ENCODE peak calls at places on chromosome 18, in nine cellular contexts. X is iPS DF 6.9, M is mesendoderm, S is pancreas, V is brain microvascular endothelial cell, A is neural progenitor cell, O is HAP-1, U is GM06990, F is endothelial cell of umbilical vein. R is an unnamed sample. For H3K27me3, the result is how much of the 10 kb centered on the place peaks cover.

GRCh38 chr18:10418836-10419235 is 35.6 kb upstream of the APCDD1 start:
- DNase-seq in V (no peak), S (no peak), O (no peak), F (no peak), A (no peak), X (no peak), U (no peak), M (no peak), R (no peak)

GRCh38 chr18:73461780-73462059 is 593.9 kb upstream of the NETO1 start:
- DNase-seq in F (no peak), U (no peak), X (no peak), O (no peak), M (no peak), S (no peak), A (no peak), V (peak), R (no peak)

GRCh38 chr18:50079571-50080295 is 115.2 kb downstream of the MYO5B start:
- DNase-seq in S (peak), U (no peak), M (no peak), O (no peak), V (no peak), X (no peak), F (no peak), A (no peak), R (no peak)

GRCh38 chr18:51110073-51110797 is 80.2 kb downstream of the SMAD4 start:
- DNase-seq in F (peak), M (peak), A (peak), S (peak), X (peak), V (peak), O (peak), U (peak), R (peak)

GRCh38 chr18:58635891-58636290 is 7.0 kb upstream of the ALPK2 start:
- DNase-seq in V (peak), A (no peak), M (no peak), S (no peak), U (no peak), X (no peak), F (peak), O (no peak), R (no peak)

GRCh38 chr18:76354348-76354747 is 140.7 kb downstream of the ZNF516 start:
- DNase-seq in O (no peak), X (no peak), F (peak), S (no peak), V (no peak), U (no peak), M (no peak), A (no peak), R (no peak)

GRCh38 chr18:44969214-44969842 is 288.6 kb downstream of the SETBP1 start:
- DNase-seq in S (no peak), V (no peak), F (no peak), X (no peak), O (no peak), A (no peak), M (no peak), U (no peak), R (no peak)

GRCh38 chr18:43847164-43848091 is 570.1 kb upstream of the SYT4 start:
- DNase-seq in F (peak), M (no peak), V (peak), O (no peak), X (no peak), U (no peak), A (peak), S (no peak), R (no peak)

GRCh38 chr18:26307161-26307773 is 81.0 kb downstream of the TAF4B start:
- DNase-seq in O (peak), F (peak), A (peak), V (peak), X (no peak), S (no peak), M (peak), U (peak), R (peak)

GRCh38 chr18:31648966-31649429 is 35.4 kb downstream of the B4GALT6 start:
- DNase-seq in O (peak), A (no peak), U (peak), M (peak), V (peak), X (no peak), S (no peak), F (peak), R (no peak)

GRCh38 chr18:32624182-32624723 is 148.6 kb downstream of the KLHL14 start:
- DNase-seq in X (no peak), M (no peak), V (no peak), S (no peak), F (no peak), O (no peak), U (no peak), A (no peak), R (no peak)

GRCh38 chr18:74248189-74248975 is 43.4 kb downstream of the CYB5A start:
- DNase-seq in U (peak), M (no peak), V (no peak), F (no peak), X (no peak), S (no peak), A (no peak), O (no peak), R (no peak)

GRCh38 chr18:60966876-60967275 is 366.4 kb upstream of the CDH20 start:
- DNase-seq in O (no peak), S (no peak), X (no peak), V (no peak), F (peak), M (no peak), U (no peak), A (no peak), R (no peak)

GRCh38 chr18:24009651-24010333 is 4.8 kb upstream of the TTC39C start:
- DNase-seq in V (no peak), X (no peak), U (peak), M (no peak), F (no peak), A (no peak), S (no peak), O (no peak), R (no peak)

GRCh38 chr18:62767321-62767720 is 52.0 kb downstream of the PHLPP1 start:
- DNase-seq in M (no peak), S (no peak), F (no peak), X (no peak), O (no peak), V (peak), U (no peak), A (no peak), R (no peak)

GRCh38 chr18:56926740-56927139 is 220.1 kb upstream of the BOD1L2 start:
- DNase-seq in M (no peak), A (no peak), U (no peak), S (no peak), O (no peak), X (no peak), F (no peak), V (no peak), R (no peak)

GRCh38 chr18:59096098-59096779 is 43.4 kb upstream of the SEC11C start:
- DNase-seq in V (no peak), F (no peak), U (no peak), S (peak), A (peak), X (no peak), M (peak), O (no peak), R (peak)

GRCh38 chr18:13366541-13366940 is 148.0 kb downstream of the LDLRAD4 start:
- DNase-seq in V (no peak), F (no peak), M (no peak), U (no peak), X (no peak), A (no peak), S (no peak), O (no peak), R (peak)

GRCh38 chr18:26421503-26421902 is 126.8 kb downstream of the KCTD1 start:
- DNase-seq in X (no peak), M (no peak), F (no peak), O (no peak), V (no peak), A (no peak), S (no peak), U (no peak), R (no peak)

DNA sequence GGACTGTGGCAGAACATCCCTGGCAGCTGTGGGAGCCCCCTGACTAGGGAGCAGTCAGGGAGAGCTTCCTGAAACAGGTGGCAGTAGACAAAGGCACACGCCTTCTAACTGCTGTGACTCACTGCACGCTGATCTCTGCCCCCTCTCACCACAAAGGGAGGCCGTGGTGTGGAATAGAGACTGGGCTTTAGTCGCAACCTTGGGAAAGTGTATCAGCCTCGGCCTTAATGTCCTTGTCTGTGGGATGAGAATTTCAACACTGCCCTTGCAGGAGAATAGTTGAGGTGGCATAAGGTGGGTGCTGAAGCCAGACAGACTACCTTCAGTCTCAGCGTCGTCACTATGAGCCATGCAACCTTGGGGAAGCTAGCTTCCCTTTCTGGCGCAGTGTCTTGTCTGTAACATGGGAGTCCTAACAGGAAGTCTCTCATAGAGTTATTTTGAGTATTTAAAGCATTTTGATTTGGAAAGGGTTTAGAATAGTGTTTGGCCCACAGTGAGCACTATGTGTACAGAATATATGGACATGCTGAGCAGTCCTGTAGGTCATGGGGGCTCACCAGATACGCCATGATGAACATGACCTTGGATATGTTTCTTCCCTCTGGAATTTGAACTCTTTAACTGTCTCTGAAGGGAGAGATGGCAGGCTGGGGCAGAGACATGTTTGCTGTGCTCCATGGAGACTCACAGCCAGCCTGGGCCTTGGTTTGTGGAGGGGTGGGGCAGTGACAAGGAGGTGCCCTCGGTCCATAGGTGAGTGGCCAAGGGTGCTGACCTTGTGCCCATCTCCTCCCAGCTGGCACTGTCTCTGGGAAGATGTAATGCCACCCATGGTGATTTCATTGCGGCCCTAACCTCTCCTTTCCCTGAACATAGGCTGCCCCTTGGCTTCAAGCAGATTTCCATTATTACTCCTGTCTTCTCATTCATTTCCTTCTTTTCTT is 29.5 kb upstream of the SMAD7 start:
- DNase-seq in O (no peak), F (no peak), X (no peak), A (no peak), S (no peak), V (peak), M (no peak), U (no peak), R (peak)
- H3K27me3 ChIP-seq in O (under half), F (under half), X (under half), A (under half), S (under half), V (under half), M (under half), U (under half), R (under half)

GRCh38 chr18:78974115-78974740 is 5.4 kb upstream of the SALL3 start:
- DNase-seq in F (no peak), O (no peak), S (no peak), M (peak), A (peak), U (no peak), X (no peak), V (no peak), R (peak)

GRCh38 chr18:78971511-78972245 is 7.9 kb upstream of the SALL3 start:
- DNase-seq in V (no peak), U (no peak), F (no peak), S (no peak), O (no peak), X (no peak), M (no peak), A (no peak), R (no peak)

GRCh38 chr18:78973357-78974083 is 6.1 kb upstream of the SALL3 start:
- DNase-seq in F (no peak), U (no peak), A (peak), X (no peak), M (no peak), O (no peak), S (no peak), V (no peak), R (peak)

GRCh38 chr18:78972385-78972918 is 7.2 kb upstream of the SALL3 start:
- DNase-seq in A (no peak), V (no peak), M (no peak), O (no peak), U (no peak), F (no peak), S (no peak), X (no peak), R (peak)

DNA sequence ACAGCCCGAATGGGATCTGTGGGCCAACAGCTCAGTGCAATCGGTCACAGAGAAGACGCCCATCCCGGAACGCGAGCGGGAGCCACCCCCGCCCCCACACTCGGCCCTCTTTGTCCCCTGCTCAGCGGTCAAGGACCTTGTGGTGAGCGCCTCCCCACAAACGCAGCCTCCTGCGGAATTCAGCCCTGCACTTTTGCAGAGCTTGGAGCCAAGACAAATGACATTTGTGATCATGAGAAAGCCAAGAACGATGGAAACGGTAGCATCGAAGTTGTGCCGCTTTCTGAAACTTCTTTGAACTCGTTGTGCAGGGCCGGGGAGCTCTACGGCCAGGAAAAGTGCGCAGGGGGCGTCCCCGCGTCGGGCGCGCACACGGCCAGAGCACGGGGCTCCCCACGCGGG is 6.7 kb upstream of the SALL3 start:
- DNase-seq in S (no peak), X (no peak), V (no peak), F (no peak), A (peak), M (no peak), O (no peak), U (no peak), R (peak)
- H3K27me3 ChIP-seq in S (under half), X (half or more), V (half or more), F (half or more), A (half or more), M (under half), O (under half), U (under half), R (half or more)

DNA sequence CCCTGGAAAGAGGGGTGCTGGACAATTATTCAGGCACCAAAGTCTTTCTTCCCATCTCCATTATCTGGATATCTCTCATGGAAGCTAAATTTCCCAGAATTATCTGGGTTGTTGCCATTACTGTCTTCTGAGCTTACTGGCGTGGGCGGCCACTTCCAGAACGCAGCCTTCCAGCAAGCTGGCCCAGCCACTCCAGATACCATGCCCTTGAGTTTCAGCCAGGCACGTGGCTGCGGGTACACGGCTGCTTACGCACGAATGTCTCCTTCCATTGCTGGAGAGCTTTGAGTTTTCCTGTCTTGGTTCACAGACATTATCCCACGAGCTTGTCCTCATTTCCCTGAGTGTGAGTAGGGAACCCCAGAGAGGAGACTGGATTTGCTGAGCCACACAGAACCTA is 32.7 kb downstream of the CELF4 start:
- DNase-seq in F (no peak), A (no peak), U (no peak), O (no peak), V (no peak), M (no peak), X (no peak), S (no peak), R (no peak)
- H3K27me3 ChIP-seq in F (under half), A (under half), U (under half), O (under half), V (under half), M (under half), X (under half), S (under half), R (under half)

GRCh38 chr18:34977787-34978532 is 63.3 kb upstream of the MAPRE2 start:
- DNase-seq in U (peak), M (peak), S (peak), A (peak), O (peak), V (peak), F (peak), X (no peak), R (peak)

GRCh38 chr18:34978533-34978893 is 62.7 kb upstream of the MAPRE2 start:
- DNase-seq in M (peak), U (no peak), X (no peak), F (no peak), S (no peak), A (no peak), V (no peak), O (no peak), R (no peak)

GRCh38 chr18:34976899-34977786 is 64.1 kb upstream of the MAPRE2 start:
- DNase-seq in A (peak), F (peak), M (peak), O (peak), U (peak), S (peak), V (peak), X (no peak), R (peak)

GRCh38 chr18:34976534-34976898 is 64.7 kb upstream of the MAPRE2 start:
- DNase-seq in X (no peak), M (no peak), O (no peak), A (no peak), V (no peak), F (no peak), S (no peak), U (no peak), R (no peak)

DNA sequence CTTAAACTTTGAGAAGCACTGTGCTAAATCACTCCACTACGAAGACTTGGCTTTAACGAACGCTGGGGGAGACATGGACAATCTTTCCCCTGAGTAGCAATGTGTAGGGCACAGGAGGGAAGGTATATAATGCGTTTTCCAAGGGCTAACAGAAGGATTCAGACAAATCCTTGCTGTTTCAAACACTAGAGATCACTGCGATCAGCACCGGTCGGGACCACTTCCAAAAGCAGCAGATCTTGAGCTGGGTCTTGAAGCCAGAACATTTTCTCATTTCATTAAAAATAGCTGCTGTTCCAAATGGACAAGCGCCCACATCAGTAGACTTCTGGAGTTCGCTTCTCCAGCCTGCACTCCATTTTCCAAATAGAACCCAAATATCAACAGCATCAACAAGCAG is 65.1 kb upstream of the MAPRE2 start:
- DNase-seq in O (no peak), X (no peak), V (no peak), F (no peak), A (peak), U (no peak), M (no peak), S (no peak), R (no peak)
- H3K27me3 ChIP-seq in O (under half), X (under half), V (under half), F (under half), A (half or more), U (under half), M (under half), S (under half), R (half or more)

GRCh38 chr18:11672198-11672597 is 16.9 kb upstream of the GNAL start:
- DNase-seq in M (no peak), V (no peak), X (no peak), S (no peak), F (no peak), O (no peak), A (no peak), U (no peak), R (no peak)
- H3K27me3 ChIP-seq in M (under half), V (under half), X (under half), S (under half), F (under half), O (under half), A (under half), U (under half), R (under half)

DNA sequence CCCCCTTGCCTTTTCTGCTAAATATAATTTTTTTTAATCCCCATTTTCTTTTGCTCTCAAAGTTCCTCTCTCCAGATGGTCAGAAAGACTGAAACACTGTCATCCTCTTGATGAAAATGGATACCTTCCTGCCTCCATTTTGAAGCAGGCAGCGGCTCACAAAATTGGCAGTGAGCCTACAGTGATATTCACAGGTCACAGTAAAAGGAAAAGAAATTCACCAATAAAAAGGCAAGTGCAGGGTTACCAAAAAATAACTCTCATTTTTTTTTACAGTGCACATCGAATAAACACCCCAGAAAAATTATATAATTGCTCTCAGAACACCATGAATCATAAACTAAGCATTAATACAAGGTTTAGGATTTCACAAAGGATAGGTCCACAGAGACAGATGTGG is 307.5 kb downstream of the TCF4 start:
- DNase-seq in X (no peak), V (no peak), A (no peak), S (no peak), F (peak), U (no peak), O (no peak), M (no peak), R (no peak)
- H3K27me3 ChIP-seq in X (under half), V (under half), A (under half), S (under half), F (under half), U (under half), O (under half), M (under half), R (under half)